ENCODE peak calls at places on chromosomes 3 and 15, in seven cellular contexts. R is GM10248; H is CD8-positive, alpha-beta T cell; J is left cardiac atrium; D is T-helper 2 cell; W is WTC11; C is astrocyte of the spinal cord. Q is an unnamed sample.

GRCh38 chr3:11915621-11916417 is 69.1 kb upstream of the TAMM41 start:
- DNase-seq in D (no peak), J (no peak), C (no peak), H (no peak), W (no peak), R (no peak), Q (no peak)

GRCh38 chr3:24487325-24488242 is 7.1 kb downstream of the THRB start:
- DNase-seq in C (no peak), W (no peak), D (no peak), H (no peak), R (no peak), J (no peak), Q (no peak)

GRCh38 chr3:161977063-161977462 is 480.5 kb downstream of the OTOL1 start:
- DNase-seq in D (no peak), R (no peak), J (no peak), H (no peak), W (no peak), C (peak; percentile 75), Q (no peak)

GRCh38 chr3:193830791-193831191 is 237.8 kb downstream of the OPA1 start:
- DNase-seq in C (peak; percentile 37), H (no peak), W (no peak), J (no peak), D (no peak), R (no peak), Q (no peak)

GRCh38 chr15:72934921-72935320 is 117.3 kb upstream of the NEO1 start:
- DNase-seq in J (no peak), H (no peak), C (no peak), D (no peak), R (no peak), W (no peak), Q (no peak)

GRCh38 chr3:127428344-127429001 is 140.6 kb upstream of the PRR20G start:
- DNase-seq in D (no peak), H (peak; percentile 19), W (no peak), C (no peak), R (no peak), J (peak; percentile 1), Q (no peak)

GRCh38 chr15:85793641-85794597 is 806 bp downstream of the KLHL25 start:
- DNase-seq in H (peak; percentile 65), W (peak; percentile 35), J (peak; percentile 53), C (peak; percentile 28), R (no peak), D (peak; percentile 22), Q (no peak)

GRCh38 chr3:177150218-177150916 is 46.9 kb downstream of the TBL1XR1 start:
- DNase-seq in W (no peak), H (no peak), C (peak; percentile 20), R (no peak), D (no peak), J (no peak), Q (no peak)

GRCh38 chr3:127177226-127177625 is 15.7 kb upstream of the PRR23E start:
- DNase-seq in R (peak; percentile 13), D (no peak), H (no peak), C (no peak), W (no peak), J (no peak), Q (no peak)

GRCh38 chr15:67715166-67715565 is 110.1 kb upstream of the SKOR1 start:
- DNase-seq in R (no peak), D (no peak), C (no peak), J (no peak), W (no peak), H (no peak), Q (no peak)

GRCh38 chr3:102057781-102058421 is 208.6 kb downstream of the NFKBIZ start:
- DNase-seq in C (no peak), D (no peak), H (no peak), J (no peak), W (no peak), R (peak; percentile 67), Q (no peak)

GRCh38 chr3:123609063-123609462 is 24.2 kb upstream of the HACD2 start:
- DNase-seq in R (no peak), W (no peak), D (no peak), J (no peak), H (no peak), C (no peak), Q (no peak)

GRCh38 chr3:138038725-138039462 is 28.9 kb downstream of the CLDN18 start:
- DNase-seq in R (no peak), J (no peak), W (no peak), D (no peak), H (no peak), C (no peak), Q (no peak)

GRCh38 chr3:24220859-24221657 is 273.6 kb downstream of the THRB start:
- DNase-seq in J (peak; percentile 31), W (no peak), H (no peak), C (peak; percentile 94), D (no peak), R (no peak), Q (no peak)

GRCh38 chr15:48984811-48985352 is 21.2 kb upstream of the SHC4 start:
- DNase-seq in J (no peak), C (peak; percentile 35), H (no peak), R (no peak), D (no peak), W (no peak), Q (no peak)

GRCh38 chr3:32420138-32420981 is 28.7 kb downstream of the CMTM7 start:
- DNase-seq in H (no peak), J (no peak), R (peak; percentile 78), C (peak; percentile 77), D (no peak), W (peak; percentile 30), Q (no peak)

GRCh38 chr15:35399901-35400300 is 146.1 kb downstream of the DPH6 start:
- DNase-seq in C (no peak), W (no peak), J (no peak), H (no peak), R (no peak), D (no peak), Q (no peak)

GRCh38 chr3:161349529-161350278 is 21.6 kb downstream of the SPTSSB start:
- DNase-seq in R (no peak), W (no peak), D (no peak), C (peak; percentile 91), H (peak; percentile 54), J (no peak), Q (peak; percentile 33)

GRCh38 chr15:56984681-56985515 is 66.5 kb downstream of the TCF12 start:
- DNase-seq in D (no peak), W (no peak), J (no peak), R (no peak), H (no peak), C (peak; percentile 49), Q (peak; percentile 89)

Q was measured in SIG-M5.